ENCODE peak calls at places on chromosome 14, in six cellular contexts. G is HepG2, B is H1, S is K562, F is GM12878, N is NT2/D1. L is an unnamed sample.

GRCh38 chr14:75440733-75441474 is 13.1 kb downstream of the JDP2 start:
- DNase-seq in G (no peak), B (no peak), S (no peak), F (no peak), N (no peak), L (no peak)

GRCh38 chr14:63343878-63344277 is 25.1 kb upstream of the GPHB5 start:
- DNase-seq in G (no peak), B (no peak), S (no peak), F (no peak), N (no peak), L (no peak)

GRCh38 chr14:44962573-44963528 is 861 bp downstream of the TOGARAM1 start:
- DNase-seq in G (no peak), B (no peak), S (peak; percentile 8), F (no peak), N (no peak), L (no peak)

GRCh38 chr14:49945448-49946319 is 52.8 kb downstream of the ARF6 start:
- DNase-seq in G (no peak), B (no peak), S (no peak), F (no peak), N (no peak), L (no peak)

GRCh38 chr14:22561661-22562579 is 27.1 kb downstream of the DAD1 start:
- DNase-seq in G (peak; percentile 60), B (no peak), S (peak; percentile 32), F (peak; percentile 81), N (no peak), L (no peak)

GRCh38 chr14:52950410-52950897 is 396 bp downstream of the FERMT2 start:
- DNase-seq in G (peak; percentile 22), B (peak; percentile 80), S (peak; percentile 6), F (no peak), N (no peak), L (no peak)

GRCh38 chr14:76022991-76023390 is 37.4 kb downstream of the IFT43 start:
- DNase-seq in G (no peak), B (no peak), S (no peak), F (no peak), N (no peak), L (no peak)

GRCh38 chr14:31950760-31951637 is 126.1 kb upstream of the ARHGAP5 start:
- DNase-seq in G (no peak), B (peak; percentile 68), S (peak; percentile 35), F (no peak), N (no peak), L (no peak)

GRCh38 chr14:77902806-77903205 is 102.9 kb downstream of the ADCK1 start:
- DNase-seq in G (no peak), B (no peak), S (no peak), F (no peak), N (no peak), L (no peak)

GRCh38 chr14:102671410-102671809 is 79.0 kb downstream of the RCOR1 start:
- DNase-seq in G (no peak), B (no peak), S (no peak), F (no peak), N (no peak), L (no peak)

GRCh38 chr14:66228267-66228970 is 257.8 kb upstream of the CCDC196 start:
- DNase-seq in G (no peak), B (no peak), S (no peak), F (no peak), N (no peak), L (peak; percentile 3)

GRCh38 chr14:98494582-98494981 is 777.4 kb downstream of the BCL11B start:
- DNase-seq in G (no peak), B (no peak), S (no peak), F (no peak), N (no peak), L (no peak)

GRCh38 chr14:50666772-50667490 is 1.2 kb downstream of the SAV1 start:
- DNase-seq in G (peak; percentile 37), B (no peak), S (peak; percentile 16), F (no peak), N (peak; percentile 40), L (no peak)

GRCh38 chr14:30621354-30621953 is 665 bp upstream of the SCFD1 start:
- DNase-seq in G (peak; percentile 36), B (peak; percentile 54), S (peak; percentile 6), F (no peak), N (no peak), L (no peak)

GRCh38 chr14:74924061-74924460 is 1.0 kb upstream of the RPS6KL1 start:
- DNase-seq in G (no peak), B (no peak), S (no peak), F (no peak), N (no peak), L (no peak)

GRCh38 chr14:74846168-74846567 is 29.8 kb downstream of the PROX2 start:
- DNase-seq in G (no peak), B (no peak), S (no peak), F (no peak), N (no peak), L (no peak)

GRCh38 chr14:86672071-86672470 is 1142.1 kb downstream of the FLRT2 start:
- DNase-seq in G (no peak), B (no peak), S (no peak), F (no peak), N (no peak), L (no peak)

GRCh38 chr14:94573706-94574105 is 7.5 kb upstream of the SERPINA5 start:
- DNase-seq in G (no peak), B (no peak), S (no peak), F (no peak), N (no peak), L (no peak)

GRCh38 chr14:73696466-73697390 is 17.5 kb downstream of the PNMA1 start:
- DNase-seq in G (peak; percentile 10), B (no peak), S (no peak), F (peak; percentile 88), N (no peak), L (peak; percentile 13)

GRCh38 chr14:69038449-69039286 is 59.6 kb upstream of the ACTN1 start:
- DNase-seq in G (no peak), B (no peak), S (no peak), F (no peak), N (no peak), L (no peak)
- TF ChIP-seq ZNF274 in G (no peak), B (no peak), S (no peak), F (no peak), N (no peak), L (no peak)

DNA sequence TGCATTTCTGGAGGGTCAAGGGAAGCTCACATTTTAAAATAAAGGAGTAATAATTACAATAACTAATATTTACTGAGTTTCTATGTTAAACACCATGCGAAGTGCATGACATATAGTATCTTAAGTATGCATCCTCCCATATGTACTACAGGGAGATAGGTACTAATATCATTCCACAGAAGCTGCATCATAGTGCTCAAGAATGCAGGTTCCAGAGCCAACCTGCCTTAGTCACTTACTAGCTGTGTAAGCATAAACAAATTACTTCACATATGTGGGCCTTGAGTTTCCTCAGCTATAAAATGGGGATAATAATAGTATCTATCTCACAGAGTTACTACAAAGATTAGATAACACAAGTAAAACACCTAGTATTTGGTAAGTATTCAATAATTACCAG is 18.3 kb downstream of the ARMH4 start:
- DNase-seq in G (no peak), B (no peak), S (no peak), F (no peak), N (no peak), L (no peak)
- TF ChIP-seq ZNF274 in G (no peak), B (no peak), S (no peak), F (no peak), N (no peak), L (no peak)

DNA sequence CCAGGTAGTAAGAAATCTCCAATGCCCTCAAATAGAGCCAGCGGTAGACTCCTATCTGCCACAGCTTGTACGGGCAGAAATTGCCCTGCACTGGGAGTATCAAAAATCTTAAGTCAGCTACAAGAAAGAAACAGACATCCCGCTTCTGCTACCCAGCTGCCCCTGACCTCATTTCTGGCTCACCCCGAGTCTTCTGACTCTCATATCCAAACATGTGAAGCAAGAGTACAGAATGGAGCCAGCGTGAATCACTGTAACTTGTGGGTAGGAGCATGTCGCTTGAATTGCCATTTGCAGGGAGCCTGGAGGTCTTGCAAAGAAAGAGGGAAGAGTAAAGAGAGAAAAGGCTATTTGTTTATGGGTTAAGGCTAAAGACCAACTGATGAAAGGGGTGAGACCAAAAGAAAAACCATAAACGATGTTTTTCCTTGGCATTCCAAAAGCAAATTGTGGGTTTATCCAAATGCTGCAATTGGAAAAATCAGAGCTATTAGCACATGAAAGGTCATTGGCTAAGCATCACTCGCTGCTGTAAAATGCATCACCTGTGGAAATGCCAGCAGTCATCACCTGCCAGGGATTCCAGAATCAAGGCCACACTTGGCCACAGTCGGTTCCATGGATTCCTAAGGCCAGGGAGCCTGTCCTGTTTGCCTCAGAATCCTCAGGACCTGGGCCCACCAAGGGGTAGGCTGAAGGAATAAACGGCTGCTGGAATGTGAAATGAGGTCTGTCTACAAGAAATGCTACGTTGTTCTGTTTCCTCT is 86.6 kb downstream of the FOXN3 start:
- DNase-seq in G (no peak), B (no peak), S (no peak), F (no peak), N (no peak), L (no peak)
- TF ChIP-seq ZNF274 in G (no peak), B (no peak), S (no peak), F (no peak), N (no peak), L (no peak)

GRCh38 chr14:85538636-85539035 is 8.7 kb downstream of the FLRT2 start:
- DNase-seq in G (no peak), B (no peak), S (no peak), F (no peak), N (no peak), L (no peak)

GRCh38 chr14:85535316-85535715 is 5.4 kb downstream of the FLRT2 start:
- DNase-seq in G (no peak), B (no peak), S (no peak), F (no peak), N (no peak), L (no peak)

GRCh38 chr14:85535916-85536834 is 6.2 kb downstream of the FLRT2 start:
- DNase-seq in G (peak; percentile 12), B (no peak), S (no peak), F (no peak), N (no peak), L (no peak)

GRCh38 chr14:85537526-85537925 is 7.6 kb downstream of the FLRT2 start:
- DNase-seq in G (no peak), B (no peak), S (no peak), F (no peak), N (no peak), L (no peak)

DNA sequence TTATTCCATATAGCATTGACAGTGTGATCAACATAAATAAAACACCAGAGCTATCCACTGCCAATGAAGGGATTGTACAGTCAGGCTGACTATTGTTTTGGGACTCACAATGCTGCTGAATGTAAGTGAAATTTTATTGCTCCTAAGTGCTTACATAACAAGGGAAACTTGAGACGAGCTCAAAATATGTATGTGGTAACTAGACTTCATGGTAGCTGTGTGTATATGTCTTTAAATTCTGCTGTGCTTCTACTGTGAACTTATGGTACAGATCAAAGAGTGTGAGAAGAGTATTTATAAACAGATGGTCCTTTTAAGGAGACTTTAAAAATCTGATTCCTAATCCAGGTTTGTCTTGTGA is 6.9 kb downstream of the FLRT2 start:
- DNase-seq in G (no peak), B (no peak), S (no peak), F (no peak), N (no peak), L (no peak)
- TF ChIP-seq ZNF274 in G (no peak), B (no peak), S (no peak), F (no peak), N (no peak), L (no peak)

L was measured in HCT116.